ENCODE peak calls at places on chromosomes 1 and 21, in six cellular contexts. One of them, this sample, is unnamed.

GRCh38 chr1:77524038-77524437 is 158.4 kb downstream of the ZZZ3 start:
- DNase-seq in OCI-LY7: no peak
- DNase-seq in T-cell: no peak
- DNase-seq in activated naive CD4-positive, alpha-beta T cell: no peak
- DNase-seq in ELF-1: no peak
- DNase-seq in NCI-H69: no peak
- DNase-seq in this sample: no peak

GRCh38 chr1:10598088-10598712 is 123.5 kb downstream of the PEX14 start:
- DNase-seq in OCI-LY7: no peak
- DNase-seq in T-cell: no peak
- DNase-seq in activated naive CD4-positive, alpha-beta T cell: no peak
- DNase-seq in ELF-1: no peak
- DNase-seq in NCI-H69: peak
- DNase-seq in this sample: no peak

GRCh38 chr1:164296172-164296571 is 262.8 kb upstream of the PBX1 start:
- DNase-seq in OCI-LY7: no peak
- DNase-seq in T-cell: no peak
- DNase-seq in activated naive CD4-positive, alpha-beta T cell: no peak
- DNase-seq in ELF-1: no peak
- DNase-seq in NCI-H69: no peak
- DNase-seq in this sample: no peak

GRCh38 chr1:224784606-224785328 is 144.7 kb upstream of the DNAH14 start:
- DNase-seq in OCI-LY7: no peak
- DNase-seq in T-cell: no peak
- DNase-seq in activated naive CD4-positive, alpha-beta T cell: no peak
- DNase-seq in ELF-1: no peak
- DNase-seq in NCI-H69: no peak
- DNase-seq in this sample: no peak

GRCh38 chr1:246786606-246787238 is 62.5 kb downstream of the SCCPDH start:
- DNase-seq in OCI-LY7: no peak
- DNase-seq in T-cell: no peak
- DNase-seq in activated naive CD4-positive, alpha-beta T cell: no peak
- DNase-seq in ELF-1: no peak
- DNase-seq in NCI-H69: peak
- DNase-seq in this sample: no peak

GRCh38 chr1:14850563-14850962 is 252.1 kb downstream of the KAZN start:
- DNase-seq in OCI-LY7: peak
- DNase-seq in T-cell: no peak
- DNase-seq in activated naive CD4-positive, alpha-beta T cell: no peak
- DNase-seq in ELF-1: no peak
- DNase-seq in NCI-H69: peak
- DNase-seq in this sample: no peak

GRCh38 chr1:35845766-35846165 is 37.2 kb upstream of the AGO1 start:
- DNase-seq in OCI-LY7: no peak
- DNase-seq in T-cell: no peak
- DNase-seq in activated naive CD4-positive, alpha-beta T cell: no peak
- DNase-seq in ELF-1: no peak
- DNase-seq in NCI-H69: no peak
- DNase-seq in this sample: no peak

GRCh38 chr21:45797338-45797737 is 153.8 kb downstream of the PCBP3 start:
- DNase-seq in OCI-LY7: no peak
- DNase-seq in T-cell: no peak
- DNase-seq in activated naive CD4-positive, alpha-beta T cell: no peak
- DNase-seq in ELF-1: no peak
- DNase-seq in NCI-H69: no peak
- DNase-seq in this sample: no peak

GRCh38 chr1:169891539-169891885 is 2.2 kb downstream of the SCYL3 start:
- DNase-seq in OCI-LY7: no peak
- DNase-seq in T-cell: no peak
- DNase-seq in activated naive CD4-positive, alpha-beta T cell: no peak
- DNase-seq in ELF-1: no peak
- DNase-seq in NCI-H69: no peak
- DNase-seq in this sample: no peak

GRCh38 chr1:64980745-64981601 is 14.6 kb upstream of the JAK1 start:
- DNase-seq in OCI-LY7: no peak
- DNase-seq in T-cell: no peak
- DNase-seq in activated naive CD4-positive, alpha-beta T cell: no peak
- DNase-seq in ELF-1: no peak
- DNase-seq in NCI-H69: peak
- DNase-seq in this sample: no peak

GRCh38 chr1:153384996-153385580 is 5.8 kb downstream of the S100A8 start:
- DNase-seq in OCI-LY7: no peak
- DNase-seq in T-cell: no peak
- DNase-seq in activated naive CD4-positive, alpha-beta T cell: no peak
- DNase-seq in ELF-1: no peak
- DNase-seq in NCI-H69: no peak
- DNase-seq in this sample: no peak

GRCh38 chr1:175725684-175726083 is 17.7 kb downstream of the TNR start:
- DNase-seq in OCI-LY7: peak
- DNase-seq in T-cell: no peak
- DNase-seq in activated naive CD4-positive, alpha-beta T cell: no peak
- DNase-seq in ELF-1: peak
- DNase-seq in NCI-H69: no peak
- DNase-seq in this sample: no peak

GRCh38 chr21:43273016-43273707 is 104.4 kb downstream of the CRYAA start:
- DNase-seq in OCI-LY7: no peak
- DNase-seq in T-cell: no peak
- DNase-seq in activated naive CD4-positive, alpha-beta T cell: no peak
- DNase-seq in ELF-1: no peak
- DNase-seq in NCI-H69: no peak
- DNase-seq in this sample: no peak

GRCh38 chr1:5424802-5425201 is 567.4 kb downstream of the NPHP4 start:
- DNase-seq in OCI-LY7: no peak
- DNase-seq in T-cell: no peak
- DNase-seq in activated naive CD4-positive, alpha-beta T cell: no peak
- DNase-seq in ELF-1: peak
- DNase-seq in NCI-H69: peak
- DNase-seq in this sample: no peak

GRCh38 chr21:37225440-37225839 is 41.7 kb downstream of the VPS26C start:
- DNase-seq in OCI-LY7: no peak
- DNase-seq in T-cell: peak
- DNase-seq in activated naive CD4-positive, alpha-beta T cell: peak
- DNase-seq in ELF-1: no peak
- DNase-seq in NCI-H69: no peak
- DNase-seq in this sample: no peak

GRCh38 chr1:207054476-207054875 is 1.4 kb downstream of the PFKFB2 start:
- DNase-seq in OCI-LY7: peak
- DNase-seq in T-cell: no peak
- DNase-seq in activated naive CD4-positive, alpha-beta T cell: no peak
- DNase-seq in ELF-1: no peak
- DNase-seq in NCI-H69: no peak
- DNase-seq in this sample: no peak

GRCh38 chr1:17581389-17582123 is 42.1 kb downstream of the ARHGEF10L start:
- DNase-seq in OCI-LY7: peak
- DNase-seq in T-cell: no peak
- DNase-seq in activated naive CD4-positive, alpha-beta T cell: no peak
- DNase-seq in ELF-1: no peak
- DNase-seq in NCI-H69: peak
- DNase-seq in this sample: no peak

GRCh38 chr21:46597031-46597430 is 7.9 kb downstream of the S100B start:
- DNase-seq in OCI-LY7: no peak
- DNase-seq in T-cell: no peak
- DNase-seq in activated naive CD4-positive, alpha-beta T cell: no peak
- DNase-seq in ELF-1: no peak
- DNase-seq in NCI-H69: no peak
- DNase-seq in this sample: no peak

GRCh38 chr1:209769956-209770355 is 14.1 kb downstream of the TRAF3IP3 start:
- DNase-seq in OCI-LY7: no peak
- DNase-seq in T-cell: no peak
- DNase-seq in activated naive CD4-positive, alpha-beta T cell: no peak
- DNase-seq in ELF-1: no peak
- DNase-seq in NCI-H69: no peak
- DNase-seq in this sample: no peak

GRCh38 chr21:44286716-44287632 is 1.3 kb downstream of the AIRE start:
- DNase-seq in OCI-LY7: no peak
- DNase-seq in T-cell: no peak
- DNase-seq in activated naive CD4-positive, alpha-beta T cell: no peak
- DNase-seq in ELF-1: no peak
- DNase-seq in NCI-H69: no peak
- DNase-seq in this sample: no peak

GRCh38 chr1:5667513-5668325 is 324.5 kb downstream of the NPHP4 start:
- DNase-seq in OCI-LY7: no peak
- DNase-seq in T-cell: peak
- DNase-seq in activated naive CD4-positive, alpha-beta T cell: no peak
- DNase-seq in ELF-1: peak
- DNase-seq in NCI-H69: no peak
- DNase-seq in this sample: no peak

This sample was measured in cerebellar nuclear complex.